ENCODE peak calls at places on chromosome 10, in six cellular contexts. C is astrocyte, A is right cardiac atrium, M is AG04450, H is IMR-90, X is tibial artery. V is an unnamed sample.

GRCh38 chr10:64630534-64630933 is 1109.3 kb downstream of the REEP3 start:
- DNase-seq in C (no peak), A (no peak), M (no peak), H (no peak), X (no peak), V (no peak)

GRCh38 chr10:65358565-65358964 is 1567.3 kb upstream of the LRRTM3 start:
- DNase-seq in C (no peak), A (no peak), M (no peak), H (no peak), X (no peak), V (no peak)

GRCh38 chr10:52314007-52314821 is at the start of gene DKK1:
- DNase-seq in C (peak; percentile 49), A (peak; percentile 78), M (no peak), H (peak; percentile 76), X (peak; percentile 28), V (no peak)

GRCh38 chr10:72812415-72812797 is 81.1 kb upstream of the OIT3 start:
- DNase-seq in C (no peak), A (no peak), M (no peak), H (no peak), X (no peak), V (no peak)

GRCh38 chr10:124727389-124727960 is 16.7 kb downstream of the FAM53B start:
- DNase-seq in C (no peak), A (no peak), M (no peak), H (no peak), X (no peak), V (no peak)

GRCh38 chr10:27410153-27410552 is 94.0 kb upstream of the RAB18 start:
- DNase-seq in C (no peak), A (no peak), M (no peak), H (no peak), X (no peak), V (no peak)

GRCh38 chr10:43871545-43871944 is 222.9 kb upstream of the ZNF32 start:
- DNase-seq in C (no peak), A (no peak), M (no peak), H (no peak), X (no peak), V (no peak)

GRCh38 chr10:110410329-110411046 is 87.2 kb upstream of the DUSP5 start:
- DNase-seq in C (peak; percentile 98), A (no peak), M (peak; percentile 93), H (peak; percentile 98), X (no peak), V (no peak)

GRCh38 chr10:1762066-1762465 is 24.7 kb upstream of the ADARB2 start:
- DNase-seq in C (no peak), A (no peak), M (no peak), H (no peak), X (no peak), V (no peak)

GRCh38 chr10:11602919-11603523 is 8.4 kb downstream of the USP6NL start:
- DNase-seq in C (peak; percentile 46), A (no peak), M (no peak), H (peak; percentile 60), X (no peak), V (no peak)

GRCh38 chr10:52668024-52668423 is 104.6 kb downstream of the MBL2 start:
- DNase-seq in C (peak; percentile 25), A (no peak), M (no peak), H (no peak), X (no peak), V (no peak)

GRCh38 chr10:110330675-110331074 is 26.0 kb upstream of the SMNDC1 start:
- DNase-seq in C (no peak), A (no peak), M (no peak), H (no peak), X (no peak), V (no peak)

GRCh38 chr10:100896876-100897461 is 15.8 kb upstream of the SLF2 start:
- DNase-seq in C (no peak), A (no peak), M (no peak), H (peak; percentile 39), X (no peak), V (no peak)

GRCh38 chr10:11249134-11249533 is 231.5 kb downstream of the CELF2 start:
- DNase-seq in C (no peak), A (no peak), M (no peak), H (no peak), X (no peak), V (no peak)

GRCh38 chr10:71081229-71081560 is 131.2 kb upstream of the UNC5B start:
- DNase-seq in C (no peak), A (no peak), M (no peak), H (no peak), X (no peak), V (peak; percentile 50)

GRCh38 chr10:99850041-99850766 is 67.8 kb downstream of the ABCC2 start:
- DNase-seq in C (no peak), A (no peak), M (no peak), H (no peak), X (no peak), V (no peak)

GRCh38 chr10:44733743-44734488 is 177.2 kb upstream of the TMEM72 start:
- DNase-seq in C (peak; percentile 43), A (no peak), M (no peak), H (no peak), X (no peak), V (no peak)

GRCh38 chr10:117552156-117552620 is 9.6 kb downstream of the EMX2 start:
- DNase-seq in C (no peak), A (no peak), M (no peak), H (no peak), X (no peak), V (no peak)

GRCh38 chr10:44510716-44511115 is 125.8 kb upstream of the CXCL12 start:
- DNase-seq in C (peak; percentile 91), A (no peak), M (no peak), H (peak; percentile 23), X (no peak), V (no peak)

GRCh38 chr10:44908071-44908709 is 2.9 kb upstream of the TMEM72 start:
- DNase-seq in C (peak; percentile 16), A (peak; percentile 58), M (peak; percentile 34), H (peak; percentile 59), X (no peak), V (no peak)

GRCh38 chr10:61941202-61941651 is 39.7 kb downstream of the ARID5B start:
- DNase-seq in C (no peak), A (no peak), M (no peak), H (no peak), X (no peak), V (no peak)

GRCh38 chr10:122162566-122163181 is 108.4 kb upstream of the BTBD16 start:
- DNase-seq in C (no peak), A (no peak), M (no peak), H (no peak), X (no peak), V (no peak)

GRCh38 chr10:122159159-122159970 is 111.7 kb upstream of the BTBD16 start:
- DNase-seq in C (no peak), A (no peak), M (no peak), H (peak; percentile 43), X (no peak), V (no peak)

GRCh38 chr10:122163182-122164027 is 107.7 kb upstream of the BTBD16 start:
- DNase-seq in C (no peak), A (peak; percentile 69), M (no peak), H (peak; percentile 52), X (no peak), V (no peak)

GRCh38 chr10:122164028-122164601 is 107.0 kb upstream of the BTBD16 start:
- DNase-seq in C (peak; percentile 41), A (no peak), M (no peak), H (no peak), X (no peak), V (no peak)

DNA sequence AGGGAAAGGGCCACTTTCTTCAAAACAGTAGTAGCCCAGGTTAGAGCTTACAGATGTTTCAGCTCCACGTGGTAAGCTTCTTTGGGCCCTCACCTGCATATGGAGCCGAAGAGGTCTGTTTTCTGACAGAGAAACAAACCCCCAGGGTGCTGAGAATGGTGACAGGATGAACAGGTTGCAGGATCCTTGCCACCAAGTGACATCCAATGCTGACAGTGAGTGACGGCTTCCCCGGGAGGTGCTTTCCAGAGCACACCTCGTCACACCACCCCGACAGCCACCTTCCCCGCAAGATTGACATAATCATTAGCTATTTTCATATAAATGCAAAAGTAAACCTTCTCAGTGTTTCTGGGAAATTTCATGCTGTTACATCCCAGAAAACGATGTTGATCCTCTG is 109.3 kb upstream of the BTBD16 start:
- DNase-seq in C (no peak), A (no peak), M (no peak), H (no peak), X (no peak), V (no peak)
- H3K27ac ChIP-seq in C (no peak overlapping the region), A (no peak overlapping the region), M (no peak overlapping the region), H (no peak overlapping the region), X (no peak overlapping the region), V (no peak overlapping the region)

DNA sequence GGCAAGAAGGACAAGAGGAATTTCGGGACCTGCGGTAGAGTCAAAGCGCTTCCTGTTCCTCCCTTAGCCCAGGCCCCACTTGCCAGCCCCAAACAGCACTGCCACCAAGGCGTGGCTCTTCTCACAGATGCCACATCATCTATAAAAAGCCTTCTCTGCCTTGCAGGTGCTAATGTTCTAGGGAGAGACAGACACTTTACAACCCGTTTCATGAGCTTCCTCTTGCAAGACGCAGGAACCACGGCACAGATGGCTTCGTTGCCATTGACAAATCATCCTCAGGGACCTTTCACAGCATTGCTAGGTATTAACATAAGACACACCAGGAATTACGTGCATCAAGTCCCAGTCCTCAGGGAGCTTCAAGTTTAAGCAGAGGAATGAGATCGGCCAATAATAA is 180.9 kb downstream of the JCAD start:
- DNase-seq in C (no peak), A (no peak), M (no peak), H (no peak), X (no peak), V (no peak)
- H3K27ac ChIP-seq in C (peak overlapping the region; percentile 36), A (peak overlapping the region; percentile 51), M (no peak overlapping the region), H (no peak overlapping the region), X (peak overlapping the region; percentile 94), V (peak overlapping the region; percentile 92)

DNA sequence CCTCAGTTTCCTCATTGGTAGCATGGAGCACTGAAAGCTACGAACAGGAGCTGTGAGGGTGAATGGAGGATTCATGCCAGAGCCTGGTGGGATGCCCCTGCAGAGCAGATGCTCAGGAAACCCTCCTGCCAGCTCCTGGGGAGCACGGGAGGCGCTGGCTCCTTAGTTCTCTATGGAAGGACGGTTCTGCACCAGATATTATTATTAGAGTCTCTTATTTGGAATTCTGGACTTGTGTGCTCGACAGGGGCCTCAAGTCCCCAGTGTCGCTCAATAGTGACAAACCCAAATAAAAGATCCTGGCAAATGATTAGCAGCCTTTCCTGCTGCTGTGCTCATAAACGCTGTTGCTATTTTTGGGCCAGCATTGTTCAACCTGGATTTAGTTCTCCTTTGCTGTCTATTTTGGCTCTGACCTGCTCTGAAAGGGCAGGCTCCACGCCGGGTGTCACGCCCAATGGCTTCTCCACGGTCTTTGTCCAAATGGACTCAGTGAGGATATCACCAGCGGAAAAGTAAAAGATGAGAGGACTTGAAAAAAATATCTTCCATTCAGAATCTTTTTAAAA is 23.0 kb upstream of the KLF6 start:
- DNase-seq in C (no peak), A (no peak), M (no peak), H (no peak), X (no peak), V (no peak)
- H3K27ac ChIP-seq in C (peak overlapping the region; percentile 96), A (peak overlapping the region; percentile 94), M (no peak overlapping the region), H (peak overlapping the region; percentile 6), X (peak overlapping the region; percentile 81), V (peak overlapping the region; percentile 91)

DNA sequence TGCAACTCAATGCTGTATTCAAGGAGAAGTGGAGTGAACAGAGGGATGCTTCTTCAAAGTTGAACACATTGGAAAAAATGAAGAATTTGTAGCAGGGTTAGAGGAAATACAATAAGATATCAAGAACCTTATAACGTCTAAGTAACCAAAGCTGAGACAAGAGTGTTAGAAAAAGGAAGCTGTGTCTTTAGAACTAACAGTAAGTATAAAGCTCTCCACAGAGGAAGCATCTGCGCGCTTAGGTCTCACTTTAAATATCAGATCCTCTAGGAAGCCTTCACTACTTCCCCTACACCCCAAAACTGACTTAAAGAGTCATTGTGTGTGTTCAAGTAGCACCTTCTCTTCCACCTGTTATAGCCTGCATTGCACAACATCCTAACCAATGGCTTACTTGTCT is 43.0 kb downstream of the CH25H start:
- DNase-seq in C (no peak), A (no peak), M (no peak), H (no peak), X (no peak), V (no peak)
- H3K27ac ChIP-seq in C (no peak overlapping the region), A (no peak overlapping the region), M (no peak overlapping the region), H (no peak overlapping the region), X (no peak overlapping the region), V (no peak overlapping the region)

V was measured in coronary artery.